ENCODE peak calls at places on chromosomes 3 and 15, in four cellular contexts. X is CD4-positive, alpha-beta T cell; M is adrenal gland; K is IMR-90. O is an unnamed sample.

GRCh38 chr3:70245746-70246525 is 66.5 kb downstream of the MDFIC2 start:
- DNase-seq in M (no peak), K (no peak), X (no peak), O (no peak)

GRCh38 chr15:66682865-66683264 is 19.2 kb upstream of the SMAD6 start:
- DNase-seq in M (no peak), X (no peak), K (peak; percentile 43), O (peak; percentile 48)

GRCh38 chr3:72844436-72844999 is 3.7 kb downstream of the SHQ1 start:
- DNase-seq in X (no peak), K (peak; percentile 15), M (no peak), O (no peak)

GRCh38 chr3:58492385-58492970 is 582 bp downstream of the KCTD6 start:
- DNase-seq in X (no peak), K (no peak), M (no peak), O (no peak)

GRCh38 chr3:164460851-164461250 is 617.4 kb downstream of the SI start:
- DNase-seq in X (no peak), K (no peak), M (no peak), O (no peak)

GRCh38 chr3:181317521-181317920 is 328.0 kb upstream of the DNAJC19 start:
- DNase-seq in X (no peak), K (no peak), M (no peak), O (no peak)

GRCh38 chr3:59862686-59863085 is 812.9 kb upstream of the CFAP20DC start:
- DNase-seq in M (no peak), X (no peak), K (peak; percentile 80), O (peak; percentile 89)

GRCh38 chr3:114498779-114499370 is 205.0 kb downstream of the TIGIT start:
- DNase-seq in K (peak; percentile 81), X (no peak), M (peak; percentile 57), O (peak; percentile 92)

GRCh38 chr15:67511606-67512005 is 9.3 kb upstream of the C15orf61 start:
- DNase-seq in K (peak; percentile 11), X (no peak), M (no peak), O (no peak)

GRCh38 chr15:55942332-55942731 is 51.1 kb downstream of the NEDD4 start:
- DNase-seq in K (no peak), X (no peak), M (no peak), O (no peak)

GRCh38 chr3:50195501-50196252 is 4.3 kb downstream of the GNAT1 start:
- DNase-seq in M (no peak), X (no peak), K (no peak), O (no peak)

GRCh38 chr3:50193286-50193685 is 1.9 kb downstream of the GNAT1 start:
- DNase-seq in K (no peak), X (no peak), M (no peak), O (no peak)

GRCh38 chr3:50193746-50194127 is 2.3 kb downstream of the GNAT1 start:
- DNase-seq in X (no peak), M (no peak), K (no peak), O (no peak)

GRCh38 chr3:50194903-50195500 is 3.6 kb downstream of the GNAT1 start:
- DNase-seq in K (no peak), X (peak; percentile 45), M (no peak), O (peak; percentile 14)

GRCh38 chr3:50194128-50194902 is 2.9 kb downstream of the GNAT1 start:
- DNase-seq in K (peak; percentile 50), M (peak; percentile 59), X (peak; percentile 88), O (peak; percentile 46)
- H3K27me3 ChIP-seq in K (peaks cover 29% of the 10 kb centered on the region), M (peaks cover 34% of the 10 kb centered on the region), X (peaks cover 13% of the 10 kb centered on the region), O (peaks cover 18% of the 10 kb centered on the region)

GRCh38 chr3:194632983-194633348 is 253 bp downstream of the TMEM44 start:
- DNase-seq in X (no peak), K (no peak), M (no peak), O (no peak)

GRCh38 chr3:194637066-194637465 is 3.8 kb upstream of the TMEM44 start:
- DNase-seq in X (no peak), M (no peak), K (no peak), O (peak; percentile 19)

GRCh38 chr3:194631696-194632095 is 1.5 kb downstream of the TMEM44 start:
- DNase-seq in K (no peak), X (peak; percentile 2), M (peak; percentile 16), O (no peak)

GRCh38 chr3:194632211-194632982 is 822 bp downstream of the TMEM44 start:
- DNase-seq in X (peak; percentile 27), M (peak; percentile 33), K (peak; percentile 38), O (peak; percentile 19)

DNA sequence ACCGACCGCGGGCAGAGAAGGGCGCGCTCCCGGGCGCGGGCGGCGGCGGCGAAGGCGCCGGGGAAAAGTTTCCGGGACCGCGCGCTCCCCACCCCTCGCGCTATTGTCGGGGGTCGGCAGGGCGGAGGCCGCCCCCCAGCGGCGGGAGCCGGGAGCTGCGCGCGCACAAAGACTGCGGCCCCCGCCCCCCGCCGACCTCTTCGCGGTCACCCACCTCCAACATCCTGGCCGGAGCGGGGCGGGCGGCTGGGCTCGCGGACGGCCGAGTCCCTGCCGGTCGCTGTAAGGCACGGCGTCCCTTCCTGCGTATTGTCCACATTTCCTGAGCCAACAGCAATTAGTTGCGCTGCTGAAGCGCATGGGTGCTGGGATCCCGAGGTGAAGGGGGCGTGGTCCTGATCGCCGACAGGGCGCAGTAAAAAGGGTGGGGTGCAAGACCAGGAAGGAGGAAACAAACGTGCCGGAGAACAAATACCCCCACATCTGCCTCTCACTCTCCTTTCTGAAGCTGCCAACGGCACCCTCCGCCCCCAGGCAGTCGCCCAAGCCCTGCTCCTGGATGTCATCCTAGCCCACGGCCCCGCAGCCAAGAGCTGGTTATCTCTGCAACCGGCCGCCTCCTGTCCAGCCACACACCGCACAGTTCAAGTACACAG is at the start of gene TMEM44:
- DNase-seq in X (peak; percentile 58), M (peak; percentile 58), K (peak; percentile 69), O (peak; percentile 73)
- TF ChIP-seq CTCF in X (peak; percentile 64), M (peak; percentile 31), K (peak; percentile 74), O (peak; percentile 38)

GRCh38 chr3:14645453-14645852 is 6.1 kb upstream of the CCDC174 start:
- DNase-seq in X (no peak), M (no peak), K (no peak), O (no peak)

GRCh38 chr3:14640157-14640562 is 11.4 kb upstream of the CCDC174 start:
- DNase-seq in X (no peak), K (peak; percentile 15), M (no peak), O (peak; percentile 80)

GRCh38 chr3:14636496-14637087 is 15.0 kb upstream of the CCDC174 start:
- DNase-seq in K (no peak), M (no peak), X (no peak), O (no peak)

GRCh38 chr3:14640734-14641133 is 10.8 kb upstream of the CCDC174 start:
- DNase-seq in X (no peak), M (no peak), K (no peak), O (peak; percentile 18)

GRCh38 chr3:14641346-14641745 is 10.2 kb upstream of the CCDC174 start:
- DNase-seq in X (no peak), K (no peak), M (no peak), O (no peak)
- H3K27me3 ChIP-seq in X (peaks cover 28% of the 10 kb centered on the region), K (peaks cover 17% of the 10 kb centered on the region), M (peaks cover 28% of the 10 kb centered on the region), O (no peaks in the 10 kb centered on the region)

GRCh38 chr3:120093923-120094775 is at the start of gene GSK3B:
- DNase-seq in K (no peak), X (peak; percentile 98), M (peak; percentile 86), O (peak; percentile 99)
- TF ChIP-seq CTCF in K (no peak), X (no peak), M (no peak), O (no peak)

GRCh38 chr3:196498297-196498696 is 5.3 kb downstream of the RNF168 start:
- DNase-seq in X (no peak), K (no peak), M (no peak), O (no peak)

GRCh38 chr3:196499807-196500524 is 3.6 kb downstream of the RNF168 start:
- DNase-seq in M (no peak), X (no peak), K (no peak), O (no peak)

GRCh38 chr3:196493292-196493691 is 10.3 kb downstream of the RNF168 start:
- DNase-seq in X (no peak), K (no peak), M (no peak), O (no peak)

GRCh38 chr3:196499061-196499460 is 4.5 kb downstream of the RNF168 start:
- DNase-seq in X (no peak), M (no peak), K (peak; percentile 32), O (peak; percentile 10)

GRCh38 chr3:196496183-196496582 is 7.4 kb downstream of the RNF168 start:
- DNase-seq in X (no peak), M (no peak), K (no peak), O (no peak)
- H3K27me3 ChIP-seq in X (no peaks in the 10 kb centered on the region), M (no peaks in the 10 kb centered on the region), K (no peaks in the 10 kb centered on the region), O (no peaks in the 10 kb centered on the region)

GRCh38 chr3:159280792-159281191 is 478.9 kb downstream of the MFSD1 start:
- DNase-seq in M (no peak), K (no peak), X (no peak), O (no peak)
- TF ChIP-seq CTCF in M (no peak), K (no peak), X (no peak), O (no peak)

GRCh38 chr15:62163397-62163796 is 1.7 kb downstream of the C2CD4B start:
- DNase-seq in K (no peak), X (no peak), M (no peak), O (no peak)
- H3K27me3 ChIP-seq in K (peaks cover 48% of the 10 kb centered on the region), X (peaks cover 63% of the 10 kb centered on the region), M (peaks cover 47% of the 10 kb centered on the region), O (peaks cover 7% of the 10 kb centered on the region)

GRCh38 chr15:90184786-90185704 is 16.1 kb upstream of the SEMA4B start:
- DNase-seq in X (peak; percentile 65), M (peak; percentile 74), K (no peak), O (peak; percentile 18)
- TF ChIP-seq CTCF in X (no peak), M (no peak), K (no peak), O (no peak)

GRCh38 chr15:94607176-94607654 is 375.9 kb downstream of the MCTP2 start:
- DNase-seq in M (peak; percentile 29), K (no peak), X (no peak), O (no peak)
- H3K27me3 ChIP-seq in M (no peaks in the 10 kb centered on the region), K (no peaks in the 10 kb centered on the region), X (no peaks in the 10 kb centered on the region), O (no peaks in the 10 kb centered on the region)

DNA sequence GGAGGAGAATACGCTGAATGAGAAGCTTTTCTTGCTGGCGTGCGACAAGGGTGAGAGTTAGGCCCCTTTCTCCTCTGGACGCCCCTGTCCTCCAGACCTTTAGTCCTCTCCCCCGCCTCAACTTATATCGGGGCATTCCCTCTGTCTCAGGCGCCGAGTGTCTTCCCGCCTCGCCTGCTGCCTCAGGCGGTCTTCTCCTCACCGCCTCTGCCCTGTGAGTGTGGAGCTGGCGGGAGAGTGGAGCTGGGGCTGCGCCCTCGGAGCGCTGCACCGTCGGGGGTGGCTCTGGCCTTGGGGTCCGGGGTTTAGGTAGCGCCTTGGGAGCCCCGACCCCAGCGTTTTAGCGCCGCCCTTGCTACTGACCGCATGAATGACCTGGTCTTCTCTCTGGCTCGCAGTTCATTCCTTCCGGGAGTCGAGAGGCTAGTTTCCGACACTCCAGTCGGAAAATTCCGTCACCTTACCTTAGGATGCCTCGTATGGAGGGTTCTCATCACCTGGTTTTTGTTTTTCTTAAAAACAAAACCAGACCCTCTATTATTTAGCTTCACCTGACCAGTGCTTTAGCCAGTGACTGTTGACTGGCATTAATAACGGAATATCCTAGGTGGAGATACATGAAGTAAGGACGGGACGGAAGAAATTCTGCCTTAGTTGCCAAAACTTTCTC is 983 bp downstream of the TRPC1 start:
- DNase-seq in M (peak; percentile 41), X (peak; percentile 39), K (peak; percentile 18), O (peak; percentile 23)
- TF ChIP-seq CTCF in M (no peak), X (no peak), K (no peak), O (no peak)